ENCODE peak calls at places on chromosome 3, in seven cellular contexts. H, G, C, N, V, T and P are unnamed samples.

GRCh38 chr3:111073186-111073585 is 1.6 kb downstream of the NECTIN3 start:
- DNase-seq in N (no peak), V (no peak), H (no peak), T (no peak), G (no peak), C (no peak), P (no peak)

GRCh38 chr3:3015472-3016089 is 94.6 kb downstream of the IL5RA start:
- DNase-seq in G (peak), H (no peak), C (peak), T (no peak), V (no peak), N (no peak), P (no peak)

GRCh38 chr3:100068758-100069345 is 45.4 kb downstream of the FILIP1L start:
- DNase-seq in G (peak), C (peak), N (peak), H (peak), V (peak), T (peak), P (peak)

GRCh38 chr3:112531358-112531781 is 30.4 kb downstream of the ATG3 start:
- DNase-seq in G (peak), C (peak), V (no peak), H (no peak), N (no peak), T (no peak), P (no peak)

GRCh38 chr3:23330568-23330967 is 127.4 kb downstream of the UBE2E2 start:
- DNase-seq in N (no peak), G (no peak), H (no peak), T (no peak), V (no peak), C (no peak), P (no peak)

GRCh38 chr3:9214599-9214998 is 34.8 kb downstream of the SRGAP3 start:
- DNase-seq in C (no peak), T (no peak), V (no peak), H (no peak), G (no peak), N (no peak), P (no peak)

GRCh38 chr3:47907784-47908183 is 104.8 kb downstream of the DHX30 start:
- DNase-seq in N (no peak), G (no peak), C (no peak), H (no peak), V (no peak), T (no peak), P (no peak)

GRCh38 chr3:101720851-101721649 is 3.4 kb upstream of the CEP97 start:
- DNase-seq in V (no peak), T (no peak), H (no peak), C (peak), G (peak), N (no peak), P (no peak)

GRCh38 chr3:102457644-102458043 is 22.8 kb downstream of the ZPLD1 start:
- DNase-seq in N (no peak), H (no peak), T (no peak), C (no peak), G (no peak), V (no peak), P (no peak)

GRCh38 chr3:188534633-188535032 is 380.7 kb downstream of the LPP start:
- DNase-seq in T (no peak), G (no peak), H (no peak), N (no peak), C (no peak), V (no peak), P (no peak)

GRCh38 chr3:67077656-67078055 is 79.5 kb downstream of the KBTBD8 start:
- DNase-seq in T (no peak), G (no peak), N (no peak), V (no peak), C (no peak), H (no peak), P (no peak)

GRCh38 chr3:15610083-15610482 is 8.5 kb downstream of the BTD start:
- DNase-seq in H (no peak), V (no peak), T (peak), N (no peak), C (peak), G (no peak), P (no peak)

GRCh38 chr3:63429905-63430304 is 151.8 kb downstream of the SYNPR start:
- DNase-seq in V (no peak), C (no peak), N (no peak), H (no peak), T (no peak), G (no peak), P (no peak)

GRCh38 chr3:143155756-143156155 is 36.2 kb downstream of the CHST2 start:
- DNase-seq in H (no peak), T (no peak), C (no peak), G (no peak), N (no peak), V (no peak), P (no peak)

GRCh38 chr3:181230258-181230657 is 240.7 kb upstream of the DNAJC19 start:
- DNase-seq in G (no peak), T (no peak), N (no peak), V (no peak), C (peak), H (no peak), P (no peak)

GRCh38 chr3:140552898-140553297 is 125.0 kb upstream of the TRIM42 start:
- DNase-seq in H (no peak), T (no peak), G (no peak), N (no peak), V (no peak), C (peak), P (no peak)

GRCh38 chr3:28576590-28577220 is 228.1 kb upstream of the AZI2 start:
- DNase-seq in T (no peak), G (no peak), V (no peak), C (no peak), N (peak), H (no peak), P (no peak)

GRCh38 chr3:129005526-129006303 is 4.6 kb downstream of the EFCC1 start:
- DNase-seq in C (peak), V (no peak), G (no peak), N (peak), H (no peak), T (peak), P (no peak)

GRCh38 chr3:59115355-59116136 is 65.7 kb upstream of the CFAP20DC start:
- DNase-seq in H (no peak), C (no peak), T (no peak), N (no peak), G (no peak), V (no peak), P (no peak)
- H3K4me3 ChIP-seq in H (no peak), C (no peak), T (no peak), N (no peak), G (no peak), V (no peak), P (no peak)

GRCh38 chr3:85801955-85802354 is 843.2 kb downstream of the CADM2 start:
- DNase-seq in C (peak), N (no peak), V (no peak), G (no peak), T (no peak), H (no peak), P (no peak)

GRCh38 chr3:85800676-85801075 is 841.9 kb downstream of the CADM2 start:
- DNase-seq in N (no peak), G (no peak), T (no peak), C (no peak), H (no peak), V (no peak), P (no peak)

GRCh38 chr3:85790445-85791030 is 831.7 kb downstream of the CADM2 start:
- DNase-seq in T (no peak), N (peak), H (no peak), V (no peak), C (no peak), G (no peak), P (no peak)

GRCh38 chr3:85796140-85796539 is 837.4 kb downstream of the CADM2 start:
- DNase-seq in N (no peak), V (no peak), H (no peak), T (no peak), G (no peak), C (no peak), P (no peak)
- H3K4me3 ChIP-seq in N (no peak), V (no peak), H (no peak), T (no peak), G (no peak), C (no peak), P (no peak)

GRCh38 chr3:162525052-162525451 is 1028.4 kb downstream of the OTOL1 start:
- DNase-seq in T (no peak), N (no peak), C (no peak), H (no peak), G (no peak), V (no peak), P (no peak)
- H3K4me3 ChIP-seq in T (no peak), N (no peak), C (no peak), H (no peak), G (no peak), V (no peak), P (no peak)

DNA sequence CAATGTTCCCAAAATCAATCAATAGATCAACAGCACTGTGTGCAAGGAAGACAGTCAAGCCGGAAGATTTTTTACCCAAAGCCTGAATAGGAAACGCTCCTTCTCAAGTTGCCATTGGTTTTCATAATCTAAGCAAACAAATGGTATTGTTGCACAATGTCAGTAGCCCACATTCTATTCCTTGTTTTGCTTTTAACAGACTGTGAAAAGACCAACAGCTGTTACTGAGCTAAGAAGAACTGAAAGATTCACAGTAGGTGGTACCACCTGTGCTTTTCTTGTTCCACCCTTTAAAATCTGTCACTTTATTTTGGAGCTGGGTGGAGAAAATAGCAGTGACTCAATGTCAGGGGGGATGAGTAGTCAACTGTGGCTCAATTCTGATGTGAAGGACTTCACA is 357.5 kb upstream of the CADM2 start:
- DNase-seq in T (no peak), C (no peak), N (no peak), H (no peak), V (no peak), G (no peak), P (no peak)
- H3K4me3 ChIP-seq in T (no peak), C (no peak), N (no peak), H (no peak), V (no peak), G (no peak), P (no peak)

DNA sequence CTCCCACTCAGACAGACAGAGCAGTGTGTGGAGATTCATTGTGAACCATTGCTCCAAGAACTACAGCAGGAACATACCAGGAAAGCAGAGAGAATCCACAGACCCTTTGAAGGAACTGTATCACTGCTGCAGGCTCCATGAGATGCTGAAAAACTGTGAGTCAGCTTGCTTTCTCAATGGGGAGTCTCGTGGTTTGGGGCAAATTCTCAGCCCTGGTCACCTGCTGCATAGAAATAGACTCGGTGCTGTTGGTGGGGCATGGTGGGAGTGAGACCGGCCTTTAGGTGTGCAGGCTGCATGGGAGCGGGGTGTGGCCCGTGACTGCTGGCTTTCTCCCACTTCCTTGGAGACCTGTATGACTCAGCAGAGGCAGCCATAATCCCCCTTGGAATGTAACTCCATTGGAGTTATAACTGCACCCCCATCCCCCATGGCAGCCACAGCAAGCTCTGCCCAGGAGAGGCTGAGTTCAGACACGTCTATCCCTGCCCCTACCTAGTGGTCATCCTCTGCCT is 35.6 kb downstream of the ALCAM start:
- DNase-seq in N (no peak), H (no peak), T (no peak), G (no peak), C (no peak), V (no peak), P (no peak)
- H3K4me3 ChIP-seq in N (no peak), H (no peak), T (no peak), G (no peak), C (no peak), V (no peak), P (no peak)

DNA sequence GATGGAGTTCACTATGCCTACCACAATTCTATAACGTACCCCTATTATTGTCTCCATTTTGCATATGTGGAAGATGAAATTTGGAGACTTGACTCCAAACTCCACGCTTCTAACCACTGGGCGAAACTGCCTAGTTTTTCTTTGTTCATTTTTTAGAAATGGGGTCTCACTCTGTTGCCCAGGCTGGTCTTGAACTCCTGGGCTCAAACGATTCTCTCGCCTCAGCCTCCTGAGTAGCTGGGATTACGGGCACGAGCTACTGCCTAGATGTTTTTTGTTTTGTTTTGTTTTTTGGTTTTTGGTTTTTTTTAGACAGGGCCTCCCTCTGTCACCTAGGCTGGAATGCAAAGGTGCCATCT is 584 bp upstream of the RPL32 start:
- DNase-seq in H (no peak), T (no peak), C (no peak), V (no peak), G (no peak), N (no peak), P (no peak)
- H3K4me3 ChIP-seq in H (peak), T (no peak), C (peak), V (peak), G (peak), N (no peak), P (peak)

DNA sequence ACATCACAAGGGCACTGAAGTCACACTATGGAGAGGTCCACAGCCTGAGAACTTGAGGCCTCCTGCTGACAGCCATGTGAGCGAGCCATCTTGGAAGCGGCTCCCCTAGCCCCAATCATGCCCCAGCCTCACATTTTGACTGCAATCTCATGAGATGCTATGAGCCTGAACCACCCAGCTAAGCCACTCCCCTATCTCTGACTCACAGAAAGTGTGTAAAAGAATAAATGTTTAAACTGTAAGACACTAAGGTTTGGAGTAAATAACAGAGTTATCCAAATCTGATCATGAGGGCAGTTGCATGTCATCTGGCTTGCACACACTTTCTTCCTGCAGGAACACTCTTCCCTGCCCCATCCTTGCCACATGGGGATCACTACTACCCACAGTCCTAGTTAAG is 494.3 kb downstream of the FOXP1 start:
- DNase-seq in N (no peak), V (no peak), G (no peak), H (no peak), C (no peak), T (no peak), P (no peak)
- H3K4me3 ChIP-seq in N (no peak), V (no peak), G (peak), H (no peak), C (no peak), T (no peak), P (no peak)

GRCh38 chr3:154835638-154836037 is 244.5 kb upstream of the MME start:
- DNase-seq in H (no peak), G (no peak), V (no peak), T (no peak), C (no peak), N (no peak), P (no peak)
- H3K4me3 ChIP-seq in H (no peak), G (no peak), V (no peak), T (no peak), C (no peak), N (no peak), P (no peak)